ENCODE peak calls at places on chromosomes 6 and 20, in four cellular contexts. R is activated CD4-positive, alpha-beta T cell treated with anti-CD3 and anti-CD28 coated beads for 1 hour; F is DMS79; N is activated CD8-positive, alpha-beta memory T cell treated with anti-CD3 and anti-CD28 coated beads for 48 hours. D is an unnamed sample.

GRCh38 chr20:31894980-31895675 is 24.7 kb downstream of the TTLL9 start:
- DNase-seq in R (no peak), F (no peak), N (no peak), D (no peak)

GRCh38 chr20:22403860-22404608 is 180.3 kb downstream of the FOXA2 start:
- DNase-seq in N (no peak), F (no peak), R (no peak), D (no peak)

GRCh38 chr20:4989570-4989969 is 11.7 kb downstream of the SLC23A2 start:
- DNase-seq in R (no peak), N (no peak), F (no peak), D (no peak)

GRCh38 chr20:31675828-31676533 is 38.3 kb downstream of the COX4I2 start:
- DNase-seq in R (peak; percentile 26), N (peak; percentile 42), F (no peak), D (peak; percentile 70)

GRCh38 chr6:134421496-134421895 is 103.6 kb upstream of the SGK1 start:
- DNase-seq in F (no peak), R (no peak), N (no peak), D (no peak)

GRCh38 chr20:37364927-37365272 is 19.0 kb downstream of the SRC start:
- DNase-seq in N (no peak), F (no peak), R (no peak), D (no peak)

GRCh38 chr20:35496481-35496880 is 33.0 kb downstream of the C20orf173 start:
- DNase-seq in F (no peak), N (no peak), R (no peak), D (no peak)

GRCh38 chr20:32441638-32442037 is 83.5 kb downstream of the ASXL1 start:
- DNase-seq in N (no peak), F (no peak), R (no peak), D (no peak)

GRCh38 chr6:117531758-117532276 is 49.3 kb downstream of the DCBLD1 start:
- DNase-seq in F (no peak), R (no peak), N (no peak), D (no peak)

GRCh38 chr6:25105070-25105925 is 169.5 kb upstream of the RIPOR2 start:
- DNase-seq in N (no peak), R (no peak), F (no peak), D (no peak)

GRCh38 chr20:40563296-40563950 is 125.6 kb downstream of the MAFB start:
- DNase-seq in N (no peak), F (peak; percentile 29), R (no peak), D (no peak)

GRCh38 chr6:129662406-129662766 is 47.6 kb downstream of the ARHGAP18 start:
- DNase-seq in N (no peak), F (no peak), R (no peak), D (no peak)

GRCh38 chr6:140660295-140660694 is 1285.8 kb upstream of the CITED2 start:
- DNase-seq in R (no peak), F (no peak), N (no peak), D (no peak)

GRCh38 chr6:3228791-3229565 is 1.5 kb upstream of the TUBB2B start:
- DNase-seq in N (no peak), R (no peak), F (peak; percentile 52), D (no peak)

GRCh38 chr6:73329201-73329600 is 24.9 kb downstream of the DPPA5 start:
- DNase-seq in F (no peak), R (no peak), N (no peak), D (no peak)

GRCh38 chr20:63017076-63017825 is 10.5 kb upstream of the BHLHE23 start:
- DNase-seq in F (no peak), N (no peak), R (no peak), D (no peak)

GRCh38 chr6:13327691-13328075 is 654 bp downstream of the TBC1D7 start:
- DNase-seq in F (no peak), N (no peak), R (no peak), D (no peak)

GRCh38 chr20:51338692-51339440 is 203.7 kb downstream of the NFATC2 start:
- DNase-seq in R (no peak), F (no peak), N (no peak), D (no peak)

GRCh38 chr6:109025639-109026038 is 69.0 kb downstream of the SESN1 start:
- DNase-seq in R (no peak), N (no peak), F (no peak), D (no peak)

GRCh38 chr6:134447883-134448387 is 130.0 kb upstream of the SGK1 start:
- DNase-seq in R (no peak), N (no peak), F (no peak), D (no peak)

GRCh38 chr6:41939848-41940758 is 1.5 kb downstream of the CCND3 start:
- DNase-seq in R (no peak), N (no peak), F (no peak), D (peak; percentile 49)

GRCh38 chr6:44696099-44696498 is 308.6 kb downstream of the CDC5L start:
- DNase-seq in R (no peak), N (no peak), F (no peak), D (no peak)

GRCh38 chr6:7467007-7467897 is 74.2 kb upstream of the DSP start:
- DNase-seq in R (no peak), N (no peak), F (no peak), D (no peak)

GRCh38 chr20:21920231-21920630 is 214.8 kb downstream of the PAX1 start:
- DNase-seq in N (no peak), R (no peak), F (no peak), D (no peak)

D was measured in activated T-helper 2 cell treated with anti-CD3 and anti-CD28 coated beads, Interferon-gamma antibody, Interleukin-2, Interleukin-4, amounts not matched to agents 10 μg/mL and 5 μg/mL and 100 μg/mL, durations not matched to agents 14 hours and 24 hours and 36 hours.